ENCODE peak calls at places on chromosomes 5 and 9, in five cellular contexts. T, W, J, N and E are unnamed samples.

GRCh38 chr5:170355601-170356098 is 33.5 kb downstream of the KCNMB1 start:
- DNase-seq in W (no peak), T (no peak), N (no peak), J (no peak), E (no peak)

GRCh38 chr9:111349766-111350165 is 19.7 kb upstream of the OR2K2 start:
- DNase-seq in J (no peak), N (no peak), T (peak; percentile 21), W (no peak), E (no peak)

GRCh38 chr9:127886401-127886972 is 9.0 kb upstream of the AK1 start:
- DNase-seq in W (no peak), T (no peak), J (no peak), N (no peak), E (no peak)

GRCh38 chr9:121972501-121972981 is 120.6 kb downstream of the TTLL11 start:
- DNase-seq in J (peak; percentile 76), W (no peak), N (peak; percentile 83), T (peak; percentile 39), E (no peak)

GRCh38 chr5:1429501-1429900 is 15.7 kb downstream of the SLC6A3 start:
- DNase-seq in N (no peak), J (no peak), T (no peak), W (no peak), E (no peak)

GRCh38 chr9:108515856-108516255 is 339.9 kb downstream of the ACTL7B start:
- DNase-seq in T (no peak), J (no peak), W (no peak), N (no peak), E (no peak)

GRCh38 chr5:123087173-123088030 is 1.6 kb upstream of the PRDM6 start:
- DNase-seq in J (no peak), N (no peak), T (no peak), W (no peak), E (no peak)

GRCh38 chr9:134877541-134877940 is 3.1 kb upstream of the FCN2 start:
- DNase-seq in N (no peak), T (no peak), J (no peak), W (no peak), E (no peak)

GRCh38 chr9:9615086-9615485 is 997.7 kb downstream of the PTPRD start:
- DNase-seq in J (no peak), T (peak; percentile 63), W (no peak), N (no peak), E (no peak)

GRCh38 chr5:55303238-55303690 is 4.2 kb downstream of the DHX29 start:
- DNase-seq in N (peak; percentile 78), J (no peak), T (no peak), W (no peak), E (no peak)

GRCh38 chr5:225334-225733 is 7.2 kb downstream of the SDHA start:
- DNase-seq in J (no peak), W (no peak), N (no peak), T (no peak), E (no peak)

GRCh38 chr9:123418052-123418430 is 62.0 kb downstream of the CRB2 start:
- DNase-seq in J (no peak), T (no peak), N (no peak), W (no peak), E (no peak)

GRCh38 chr5:129063483-129064136 is 30.9 kb upstream of the ISOC1 start:
- DNase-seq in W (no peak), J (no peak), T (no peak), N (no peak), E (no peak)

GRCh38 chr5:62605638-62606037 is 27.0 kb downstream of the LRRC70 start:
- DNase-seq in J (no peak), N (no peak), T (no peak), W (no peak), E (no peak)

GRCh38 chr5:169450464-169450863 is 133.1 kb upstream of the SPDL1 start:
- DNase-seq in J (no peak), W (no peak), N (no peak), T (no peak), E (no peak)

GRCh38 chr5:61394793-61395192 is 62.7 kb downstream of the ZSWIM6 start:
- DNase-seq in J (no peak), W (no peak), N (no peak), T (no peak), E (no peak)

GRCh38 chr9:80873861-80874260 is 815.5 kb downstream of the TLE1 start:
- DNase-seq in J (no peak), T (no peak), W (no peak), N (peak; percentile 23), E (no peak)

GRCh38 chr5:80620206-80620605 is 34.2 kb upstream of the MSH3 start:
- DNase-seq in W (no peak), N (no peak), T (no peak), J (no peak), E (no peak)

GRCh38 chr5:147675168-147675567 is 107.4 kb downstream of the JAKMIP2 start:
- DNase-seq in N (no peak), T (no peak), W (no peak), J (no peak), E (no peak)

GRCh38 chr9:389758-390157 is 175.1 kb downstream of the DOCK8 start:
- DNase-seq in N (peak; percentile 12), T (no peak), J (no peak), W (no peak), E (no peak)

GRCh38 chr5:6760636-6761035 is 47.4 kb downstream of the TENT4A start:
- DNase-seq in W (no peak), J (no peak), N (no peak), T (no peak), E (no peak)

GRCh38 chr9:70600479-70600878 is 186.0 kb upstream of the KLF9 start:
- DNase-seq in T (no peak), J (no peak), N (peak; percentile 29), W (no peak), E (no peak)

GRCh38 chr5:14870347-14871083 is 1.1 kb downstream of the ANKH start:
- DNase-seq in T (no peak), N (no peak), J (peak; percentile 29), W (no peak), E (no peak)

GRCh38 chr5:179379321-179379890 is 34.1 kb upstream of the ADAMTS2 start:
- DNase-seq in W (no peak), J (no peak), N (no peak), T (no peak), E (no peak)

GRCh38 chr9:5112109-5112592 is 73.3 kb downstream of the INSL6 start:
- DNase-seq in J (no peak), N (no peak), T (no peak), W (no peak), E (no peak)

GRCh38 chr5:143319437-143320302 is 83.8 kb downstream of the NR3C1 start:
- DNase-seq in J (no peak), T (no peak), N (no peak), W (no peak), E (no peak)

GRCh38 chr9:116555102-116555501 is 132.0 kb upstream of the TRIM32 start:
- DNase-seq in T (no peak), J (no peak), W (no peak), N (no peak), E (no peak)

GRCh38 chr9:109560470-109561132 is 62.5 kb upstream of the PTPN3 start:
- DNase-seq in N (no peak), W (no peak), T (no peak), J (peak; percentile 44), E (no peak)

GRCh38 chr9:105656131-105656921 is 5.9 kb upstream of the TAL2 start:
- DNase-seq in N (no peak), W (peak; percentile 75), J (no peak), T (peak; percentile 29), E (peak; percentile 50)

GRCh38 chr9:20831028-20831427 is 147.0 kb downstream of the FOCAD start:
- DNase-seq in N (no peak), W (no peak), T (no peak), J (no peak), E (no peak)

GRCh38 chr9:19464764-19465570 is 56.2 kb downstream of the ACER2 start:
- DNase-seq in W (peak; percentile 84), J (peak; percentile 30), N (peak; percentile 68), T (no peak), E (peak; percentile 79)

GRCh38 chr9:130715270-130716077 is 21.9 kb downstream of the EXOSC2 start:
- DNase-seq in T (no peak), N (no peak), W (no peak), J (no peak), E (no peak)

GRCh38 chr5:153896701-153897100 is 142.0 kb downstream of the FAM114A2 start:
- DNase-seq in N (peak; percentile 33), J (no peak), T (no peak), W (no peak), E (no peak)

GRCh38 chr5:36680066-36680465 is 73.7 kb downstream of the SLC1A3 start:
- DNase-seq in W (no peak), N (no peak), J (peak; percentile 36), T (no peak), E (no peak)

GRCh38 chr5:53479656-53480473 is 564 bp upstream of the FST start:
- DNase-seq in N (no peak), W (peak; percentile 74), J (no peak), T (peak; percentile 48), E (peak; percentile 40)